ENCODE peak calls at places on chromosomes 12 and 14, in nine cellular contexts. One of them, this sample, is unnamed.

GRCh38 chr12:49987620-49988303 is 15.0 kb downstream of the AQP6 start:
- DNase-seq in hepatocyte: no peak
- DNase-seq in naive thymus-derived CD4-positive, alpha-beta T cell: no peak
- DNase-seq in right lobe of liver: no peak
- DNase-seq in tibial artery: peak; percentile 24
- DNase-seq in astrocyte: no peak
- DNase-seq in endodermal cell: peak; percentile 34
- DNase-seq in SJSA1: no peak
- DNase-seq in IMR-90: no peak
- DNase-seq in this sample: no peak

GRCh38 chr12:107622005-107622404 is 63.6 kb upstream of the PWP1 start:
- DNase-seq in hepatocyte: no peak
- DNase-seq in naive thymus-derived CD4-positive, alpha-beta T cell: no peak
- DNase-seq in right lobe of liver: no peak
- DNase-seq in tibial artery: no peak
- DNase-seq in astrocyte: peak; percentile 27
- DNase-seq in endodermal cell: peak; percentile 87
- DNase-seq in SJSA1: peak; percentile 38
- DNase-seq in IMR-90: peak; percentile 3
- DNase-seq in this sample: no peak

GRCh38 chr12:122729583-122730214 is 945 bp downstream of the HCAR1 start:
- DNase-seq in hepatocyte: no peak
- DNase-seq in naive thymus-derived CD4-positive, alpha-beta T cell: no peak
- DNase-seq in right lobe of liver: no peak
- DNase-seq in tibial artery: no peak
- DNase-seq in astrocyte: no peak
- DNase-seq in endodermal cell: no peak
- DNase-seq in SJSA1: no peak
- DNase-seq in IMR-90: no peak
- DNase-seq in this sample: no peak

GRCh38 chr12:117607778-117608177 is 246.4 kb upstream of the NOS1 start:
- DNase-seq in hepatocyte: no peak
- DNase-seq in naive thymus-derived CD4-positive, alpha-beta T cell: no peak
- DNase-seq in right lobe of liver: no peak
- DNase-seq in tibial artery: no peak
- DNase-seq in astrocyte: no peak
- DNase-seq in endodermal cell: no peak
- DNase-seq in SJSA1: no peak
- DNase-seq in IMR-90: no peak
- DNase-seq in this sample: no peak

GRCh38 chr14:61524211-61524806 is 171.0 kb upstream of the HIF1A start:
- DNase-seq in hepatocyte: peak; percentile 53
- DNase-seq in naive thymus-derived CD4-positive, alpha-beta T cell: no peak
- DNase-seq in right lobe of liver: no peak
- DNase-seq in tibial artery: no peak
- DNase-seq in astrocyte: peak; percentile 87
- DNase-seq in endodermal cell: peak; percentile 20
- DNase-seq in SJSA1: peak; percentile 57
- DNase-seq in IMR-90: peak; percentile 74
- DNase-seq in this sample: no peak

GRCh38 chr14:69246331-69246730 is 13.6 kb upstream of the GALNT16 start:
- DNase-seq in hepatocyte: no peak
- DNase-seq in naive thymus-derived CD4-positive, alpha-beta T cell: no peak
- DNase-seq in right lobe of liver: no peak
- DNase-seq in tibial artery: no peak
- DNase-seq in astrocyte: no peak
- DNase-seq in endodermal cell: no peak
- DNase-seq in SJSA1: peak; percentile 19
- DNase-seq in IMR-90: no peak
- DNase-seq in this sample: no peak

GRCh38 chr14:101600891-101601602 is 39.8 kb downstream of the DIO3 start:
- DNase-seq in hepatocyte: no peak
- DNase-seq in naive thymus-derived CD4-positive, alpha-beta T cell: no peak
- DNase-seq in right lobe of liver: peak; percentile 40
- DNase-seq in tibial artery: no peak
- DNase-seq in astrocyte: no peak
- DNase-seq in endodermal cell: peak; percentile 31
- DNase-seq in SJSA1: peak; percentile 30
- DNase-seq in IMR-90: no peak
- DNase-seq in this sample: no peak

GRCh38 chr14:62146014-62146413 is 383.8 kb downstream of the SNAPC1 start:
- DNase-seq in hepatocyte: no peak
- DNase-seq in naive thymus-derived CD4-positive, alpha-beta T cell: no peak
- DNase-seq in right lobe of liver: no peak
- DNase-seq in tibial artery: no peak
- DNase-seq in astrocyte: no peak
- DNase-seq in endodermal cell: no peak
- DNase-seq in SJSA1: no peak
- DNase-seq in IMR-90: no peak
- DNase-seq in this sample: no peak

GRCh38 chr12:89117448-89118034 is 234.8 kb downstream of the DUSP6 start:
- DNase-seq in hepatocyte: peak; percentile 5
- DNase-seq in naive thymus-derived CD4-positive, alpha-beta T cell: no peak
- DNase-seq in right lobe of liver: no peak
- DNase-seq in tibial artery: no peak
- DNase-seq in astrocyte: no peak
- DNase-seq in endodermal cell: no peak
- DNase-seq in SJSA1: no peak
- DNase-seq in IMR-90: peak; percentile 2
- DNase-seq in this sample: no peak

GRCh38 chr12:8905546-8905945 is 8.8 kb upstream of the PHC1 start:
- DNase-seq in hepatocyte: peak; percentile 11
- DNase-seq in naive thymus-derived CD4-positive, alpha-beta T cell: no peak
- DNase-seq in right lobe of liver: no peak
- DNase-seq in tibial artery: no peak
- DNase-seq in astrocyte: no peak
- DNase-seq in endodermal cell: peak; percentile 74
- DNase-seq in SJSA1: no peak
- DNase-seq in IMR-90: no peak
- DNase-seq in this sample: no peak

GRCh38 chr12:64452559-64453329 is 824 bp downstream of the TBK1 start:
- DNase-seq in hepatocyte: peak; percentile 77
- DNase-seq in naive thymus-derived CD4-positive, alpha-beta T cell: no peak
- DNase-seq in right lobe of liver: no peak
- DNase-seq in tibial artery: no peak
- DNase-seq in astrocyte: peak; percentile 86
- DNase-seq in endodermal cell: no peak
- DNase-seq in SJSA1: no peak
- DNase-seq in IMR-90: peak; percentile 90
- DNase-seq in this sample: peak; percentile 37

GRCh38 chr14:61326847-61327246 is 5.5 kb downstream of the PRKCH start:
- DNase-seq in hepatocyte: peak; percentile 30
- DNase-seq in naive thymus-derived CD4-positive, alpha-beta T cell: no peak
- DNase-seq in right lobe of liver: peak; percentile 73
- DNase-seq in tibial artery: peak; percentile 83
- DNase-seq in astrocyte: no peak
- DNase-seq in endodermal cell: peak; percentile 68
- DNase-seq in SJSA1: no peak
- DNase-seq in IMR-90: no peak
- DNase-seq in this sample: no peak

GRCh38 chr12:41188841-41189394 is 798 bp downstream of the PDZRN4 start:
- DNase-seq in hepatocyte: no peak
- DNase-seq in naive thymus-derived CD4-positive, alpha-beta T cell: no peak
- DNase-seq in right lobe of liver: peak; percentile 35
- DNase-seq in tibial artery: peak; percentile 67
- DNase-seq in astrocyte: no peak
- DNase-seq in endodermal cell: peak; percentile 81
- DNase-seq in SJSA1: no peak
- DNase-seq in IMR-90: no peak
- DNase-seq in this sample: no peak
- H3K4me3 ChIP-seq in hepatocyte: peak overlapping the region; percentile 35
- H3K4me3 ChIP-seq in naive thymus-derived CD4-positive, alpha-beta T cell: no peak overlapping the region
- H3K4me3 ChIP-seq in right lobe of liver: peak overlapping the region; percentile 9
- H3K4me3 ChIP-seq in tibial artery: peak overlapping the region; percentile 69
- H3K4me3 ChIP-seq in astrocyte: peak overlapping the region; percentile 28
- H3K4me3 ChIP-seq in endodermal cell: peak overlapping the region; percentile 65
- H3K4me3 ChIP-seq in SJSA1: no peak overlapping the region
- H3K4me3 ChIP-seq in IMR-90: no peak overlapping the region
- H3K4me3 ChIP-seq in this sample: no peak overlapping the region

GRCh38 chr14:90557516-90557915 is 160.7 kb downstream of the CALM1 start:
- DNase-seq in hepatocyte: no peak
- DNase-seq in naive thymus-derived CD4-positive, alpha-beta T cell: no peak
- DNase-seq in right lobe of liver: no peak
- DNase-seq in tibial artery: no peak
- DNase-seq in astrocyte: no peak
- DNase-seq in endodermal cell: no peak
- DNase-seq in SJSA1: no peak
- DNase-seq in IMR-90: no peak
- DNase-seq in this sample: no peak
- H3K4me1 ChIP-seq in hepatocyte: peaks cover 15% of the 10 kb centered on the region
- H3K4me1 ChIP-seq in naive thymus-derived CD4-positive, alpha-beta T cell: no peaks in the 10 kb centered on the region
- H3K4me1 ChIP-seq in right lobe of liver: no peaks in the 10 kb centered on the region
- H3K4me1 ChIP-seq in tibial artery: no peaks in the 10 kb centered on the region
- H3K4me1 ChIP-seq in astrocyte: peaks cover 7% of the 10 kb centered on the region
- H3K4me1 ChIP-seq in endodermal cell: peaks cover 8% of the 10 kb centered on the region
- H3K4me1 ChIP-seq in SJSA1: no peaks in the 10 kb centered on the region
- H3K4me1 ChIP-seq in IMR-90: no peaks in the 10 kb centered on the region
- H3K4me1 ChIP-seq in this sample: no peaks in the 10 kb centered on the region

DNA sequence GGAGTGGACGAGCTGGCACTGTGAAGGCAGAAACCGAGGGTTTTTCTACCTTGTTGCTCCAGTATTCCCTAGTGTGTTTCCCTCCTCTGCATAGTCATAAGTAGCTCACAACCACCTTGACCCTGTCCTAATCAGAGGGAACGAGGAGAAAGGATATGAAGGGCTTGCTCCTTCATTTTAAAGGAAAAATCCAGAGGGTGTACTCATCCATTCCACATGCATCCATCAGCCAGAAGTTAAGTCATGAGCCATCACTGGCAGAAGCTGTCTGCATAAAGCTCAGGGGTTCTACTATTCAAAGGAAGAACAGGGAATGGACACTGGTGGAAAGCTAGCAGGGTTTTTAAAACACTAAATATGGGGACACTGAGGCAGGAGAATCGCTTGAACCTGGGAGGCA is 84.3 kb upstream of the FOXN3 start:
- DNase-seq in hepatocyte: no peak
- DNase-seq in naive thymus-derived CD4-positive, alpha-beta T cell: no peak
- DNase-seq in right lobe of liver: no peak
- DNase-seq in tibial artery: no peak
- DNase-seq in astrocyte: no peak
- DNase-seq in endodermal cell: no peak
- DNase-seq in SJSA1: no peak
- DNase-seq in IMR-90: peak; percentile 66
- DNase-seq in this sample: no peak
- H3K36me3 ChIP-seq in hepatocyte: no peaks in the 10 kb centered on the region
- H3K36me3 ChIP-seq in naive thymus-derived CD4-positive, alpha-beta T cell: peaks cover 8% of the 10 kb centered on the region
- H3K36me3 ChIP-seq in right lobe of liver: no peaks in the 10 kb centered on the region
- H3K36me3 ChIP-seq in tibial artery: no peaks in the 10 kb centered on the region
- H3K36me3 ChIP-seq in astrocyte: no peaks in the 10 kb centered on the region
- H3K36me3 ChIP-seq in endodermal cell: no peaks in the 10 kb centered on the region
- H3K36me3 ChIP-seq in SJSA1: no peaks in the 10 kb centered on the region
- H3K36me3 ChIP-seq in IMR-90: peaks cover 6% of the 10 kb centered on the region
- H3K36me3 ChIP-seq in this sample: peaks cover 12% of the 10 kb centered on the region

DNA sequence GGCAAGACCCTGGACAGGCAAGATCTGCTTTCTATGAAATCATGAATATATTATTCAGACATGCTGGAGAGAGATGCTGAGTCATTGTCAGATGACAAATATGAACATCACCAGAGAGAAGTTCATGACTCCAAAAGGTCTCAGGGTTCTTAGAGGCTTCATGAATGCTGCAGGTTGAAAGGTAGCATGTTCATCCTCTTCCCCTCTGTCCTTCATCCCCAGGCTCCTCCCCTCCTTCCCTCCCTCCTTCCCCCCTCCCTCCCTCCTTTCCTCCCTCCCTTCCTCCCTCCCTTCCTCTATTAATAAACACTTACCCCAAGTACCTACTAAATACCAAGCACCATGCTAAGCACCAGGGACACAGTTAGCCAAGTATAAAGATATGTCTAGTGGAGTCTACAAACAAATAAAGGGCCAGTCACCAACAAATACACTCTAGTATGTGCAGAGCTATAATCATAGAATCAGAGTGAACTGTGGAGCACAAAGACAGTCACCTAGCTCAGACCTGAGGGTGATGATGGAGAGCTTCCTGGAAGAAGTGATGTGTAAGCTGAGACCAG is 46.2 kb downstream of the RPH3A start:
- DNase-seq in hepatocyte: peak; percentile 32
- DNase-seq in naive thymus-derived CD4-positive, alpha-beta T cell: no peak
- DNase-seq in right lobe of liver: no peak
- DNase-seq in tibial artery: no peak
- DNase-seq in astrocyte: peak; percentile 36
- DNase-seq in endodermal cell: no peak
- DNase-seq in SJSA1: no peak
- DNase-seq in IMR-90: peak; percentile 29
- DNase-seq in this sample: no peak
- H3K4me3 ChIP-seq in hepatocyte: no peak overlapping the region
- H3K4me3 ChIP-seq in naive thymus-derived CD4-positive, alpha-beta T cell: no peak overlapping the region
- H3K4me3 ChIP-seq in right lobe of liver: no peak overlapping the region
- H3K4me3 ChIP-seq in tibial artery: no peak overlapping the region
- H3K4me3 ChIP-seq in astrocyte: no peak overlapping the region
- H3K4me3 ChIP-seq in endodermal cell: no peak overlapping the region
- H3K4me3 ChIP-seq in SJSA1: no peak overlapping the region
- H3K4me3 ChIP-seq in IMR-90: no peak overlapping the region
- H3K4me3 ChIP-seq in this sample: no peak overlapping the region

DNA sequence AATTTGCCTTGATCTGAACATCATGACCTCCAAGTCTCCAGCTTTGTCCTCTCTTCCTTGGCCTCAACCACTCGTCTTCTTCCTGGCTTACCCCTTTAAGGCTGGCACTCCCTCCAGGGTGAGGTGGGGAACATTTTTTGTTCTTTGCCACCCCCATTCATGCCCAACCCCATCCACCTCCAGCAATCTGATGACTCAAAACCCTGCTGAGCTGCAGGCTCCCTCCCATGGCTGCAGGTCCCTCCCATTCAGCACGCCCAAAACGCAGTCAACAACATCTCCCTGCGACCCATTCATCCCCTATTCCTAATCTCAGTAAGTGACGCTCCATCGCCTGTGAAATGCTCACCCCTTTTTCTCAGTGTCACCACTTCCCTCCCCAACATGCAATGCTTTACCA is 138.8 kb upstream of the PRMT8 start:
- DNase-seq in hepatocyte: no peak
- DNase-seq in naive thymus-derived CD4-positive, alpha-beta T cell: no peak
- DNase-seq in right lobe of liver: no peak
- DNase-seq in tibial artery: no peak
- DNase-seq in astrocyte: no peak
- DNase-seq in endodermal cell: no peak
- DNase-seq in SJSA1: no peak
- DNase-seq in IMR-90: no peak
- DNase-seq in this sample: no peak
- H3K4me1 ChIP-seq in hepatocyte: no peaks in the 10 kb centered on the region
- H3K4me1 ChIP-seq in naive thymus-derived CD4-positive, alpha-beta T cell: no peaks in the 10 kb centered on the region
- H3K4me1 ChIP-seq in right lobe of liver: no peaks in the 10 kb centered on the region
- H3K4me1 ChIP-seq in tibial artery: no peaks in the 10 kb centered on the region
- H3K4me1 ChIP-seq in astrocyte: no peaks in the 10 kb centered on the region
- H3K4me1 ChIP-seq in endodermal cell: no peaks in the 10 kb centered on the region
- H3K4me1 ChIP-seq in SJSA1: no peaks in the 10 kb centered on the region
- H3K4me1 ChIP-seq in IMR-90: no peaks in the 10 kb centered on the region
- H3K4me1 ChIP-seq in this sample: no peaks in the 10 kb centered on the region

This sample was measured in CD4-positive, alpha-beta memory T cell.